ENCODE peak calls at places on chromosomes 4 and X, in four cellular contexts. H is HepG2, J is K562, F is Panc1. L is an unnamed sample.
A peak's percentile ranks its signal among the peaks of the same experiment; 100 is the strongest.

GRCh38 chr4:16024009-16024408 is 59.8 kb downstream of the PROM1 start:
- DNase-seq in H (no peak), J (no peak), F (no peak), L (no peak)

GRCh38 chrX:39642071-39642470 is 455.7 kb downstream of the BCOR start:
- DNase-seq in H (peak; percentile 11), J (peak; percentile 30), F (no peak), L (no peak)

GRCh38 chrX:87900320-87900908 is 382.8 kb downstream of the KLHL4 start:
- DNase-seq in H (no peak), J (no peak), F (no peak), L (no peak)

GRCh38 chrX:118736394-118737010 is 9.1 kb downstream of the IL13RA1 start:
- DNase-seq in H (no peak), J (no peak), F (no peak), L (no peak)

GRCh38 chr4:84585276-84585675 is 2.3 kb downstream of the CDS1 start:
- DNase-seq in H (no peak), J (no peak), F (no peak), L (no peak)

GRCh38 chrX:750263-750662 is 119.7 kb downstream of the SHOX start:
- DNase-seq in H (no peak), J (no peak), F (no peak), L (no peak)

GRCh38 chrX:33379839-33380238 is 168.5 kb upstream of the DMD start:
- DNase-seq in H (no peak), J (no peak), F (no peak), L (no peak)

GRCh38 chr4:8191136-8191747 is 7.8 kb upstream of the SH3TC1 start:
- DNase-seq in H (peak; percentile 33), J (peak; percentile 73), F (no peak), L (peak; percentile 69)

GRCh38 chr4:123418486-123418931 is 21.9 kb downstream of the SPRY1 start:
- DNase-seq in H (peak; percentile 97), J (no peak), F (no peak), L (no peak)

GRCh38 chr4:78024692-78025091 is 32.4 kb upstream of the FRAS1 start:
- DNase-seq in H (no peak), J (no peak), F (no peak), L (no peak)

GRCh38 chr4:82524570-82525152 is 37.1 kb downstream of the TMEM150C start:
- DNase-seq in H (peak; percentile 54), J (no peak), F (no peak), L (no peak)

GRCh38 chr4:20075479-20075878 is 176.2 kb upstream of the SLIT2 start:
- DNase-seq in H (no peak), J (no peak), F (no peak), L (no peak)

GRCh38 chr4:9409793-9410192 is 34.4 kb upstream of the DEFB131A start:
- DNase-seq in H (no peak), J (no peak), F (no peak), L (no peak)

GRCh38 chr4:80365928-80366327 is 30.4 kb downstream of the CFAP299 start:
- DNase-seq in H (peak; percentile 23), J (peak; percentile 53), F (no peak), L (peak; percentile 3)

GRCh38 chr4:24743931-24744330 is 51.4 kb upstream of the SOD3 start:
- DNase-seq in H (no peak), J (no peak), F (no peak), L (no peak)

GRCh38 chrX:1661048-1661921 is 46.4 kb downstream of the ASMT start:
- DNase-seq in H (peak; percentile 13), J (peak; percentile 6), F (no peak), L (peak; percentile 60)

GRCh38 chr4:111689731-111690130 is 455.5 kb upstream of the FAM241A start:
- DNase-seq in H (no peak), J (no peak), F (no peak), L (no peak)

GRCh38 chrX:131801911-131802310 is 221.2 kb upstream of the STK26 start:
- DNase-seq in H (no peak), J (no peak), F (no peak), L (no peak)

GRCh38 chr4:15874671-15875070 is 63.9 kb downstream of the FGFBP1 start:
- DNase-seq in H (no peak), J (no peak), F (no peak), L (no peak)

GRCh38 chr4:81723927-81724587 is 252.3 kb upstream of the RASGEF1B start:
- DNase-seq in H (no peak), J (no peak), F (no peak), L (no peak)

GRCh38 chr4:168019019-168019651 is 73.2 kb upstream of the ANXA10 start:
- DNase-seq in H (no peak), J (no peak), F (no peak), L (no peak)

GRCh38 chrX:11100281-11101035 is 10.7 kb upstream of the HCCS start:
- DNase-seq in H (peak; percentile 76), J (peak; percentile 37), F (no peak), L (no peak)

GRCh38 chr4:2852481-2852881 is 8.8 kb downstream of the ADD1 start:
- DNase-seq in H (no peak), J (peak; percentile 63), F (no peak), L (no peak)

GRCh38 chr4:97912151-97912550 is 231.1 kb downstream of the STPG2 start:
- DNase-seq in H (no peak), J (no peak), F (no peak), L (no peak)

GRCh38 chr4:165972747-165973146 is 99.7 kb downstream of the TLL1 start:
- DNase-seq in H (no peak), J (no peak), F (no peak), L (no peak)

GRCh38 chrX:17674611-17675010 is 62.7 kb upstream of the SCML1 start:
- DNase-seq in H (no peak), J (no peak), F (no peak), L (no peak)

GRCh38 chrX:1134156-1134555 is 78.3 kb downstream of the CRLF2 start:
- DNase-seq in H (no peak), J (no peak), F (no peak), L (no peak)

GRCh38 chr4:122044496-122044895 is 92.6 kb upstream of the TRPC3 start:
- DNase-seq in H (no peak), J (no peak), F (no peak), L (no peak)

GRCh38 chr4:37780444-37781133 is 45.9 kb upstream of the PGM2 start:
- DNase-seq in H (peak; percentile 36), J (no peak), F (no peak), L (no peak)

GRCh38 chr4:178086324-178086723 is 644.1 kb upstream of the AGA start:
- DNase-seq in H (peak; percentile 0), J (peak; percentile 12), F (no peak), L (peak; percentile 18)

GRCh38 chrX:65610040-65610439 is 57.4 kb upstream of the MSN start:
- DNase-seq in H (no peak), J (peak; percentile 35), F (no peak), L (no peak)

GRCh38 chr4:24195976-24196736 is 306.3 kb upstream of the PPARGC1A start:
- DNase-seq in H (no peak), J (no peak), F (no peak), L (no peak)

GRCh38 chrX:103664363-103664762 is 22.1 kb downstream of the MORF4L2 start:
- DNase-seq in H (no peak), J (no peak), F (no peak), L (no peak)

GRCh38 chr4:123785515-123785914 is 388.9 kb downstream of the SPRY1 start:
- DNase-seq in H (no peak), J (no peak), F (no peak), L (no peak)

GRCh38 chr4:172207258-172207657 is 394.1 kb downstream of the GALNTL6 start:
- DNase-seq in H (no peak), J (no peak), F (no peak), L (no peak)

GRCh38 chr4:156193116-156193515 is 239.4 kb upstream of the CTSO start:
- DNase-seq in H (no peak), J (no peak), F (no peak), L (no peak)

DNA sequence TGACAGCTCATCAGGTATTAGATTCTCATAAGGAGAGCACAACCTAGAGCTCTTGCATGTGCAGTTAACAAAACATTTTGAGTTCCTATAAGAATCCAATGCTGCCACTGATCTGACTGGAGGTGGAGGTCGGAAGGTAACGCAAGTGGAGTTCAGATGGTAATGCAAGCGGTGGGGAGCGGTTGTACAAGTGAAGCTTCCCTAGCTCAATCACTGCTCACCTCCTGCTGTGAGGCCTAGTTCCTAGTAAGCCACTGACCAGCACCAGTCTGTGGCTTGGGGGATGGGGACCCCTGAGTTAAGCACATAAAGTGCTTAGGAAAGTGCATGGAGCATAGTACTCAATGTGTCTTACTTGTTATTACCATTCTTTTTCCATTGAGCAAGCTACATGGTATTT is 983.2 kb upstream of the IGFBP7 start:
- DNase-seq in H (no peak), J (no peak), F (no peak), L (no peak)
- TF ChIP-seq TCF7L2 in H (no peak), J (no peak), F (no peak), L (no peak)

GRCh38 chr4:176001171-176002006 is 64.3 kb upstream of the WDR17 start:
- DNase-seq in H (no peak), J (no peak), F (no peak), L (peak; percentile 15)
- TF ChIP-seq TCF7L2 in H (no peak), J (no peak), F (no peak), L (no peak)

GRCh38 chr4:39998659-39999345 is 21.1 kb upstream of the PDS5A start:
- DNase-seq in H (no peak), J (no peak), F (no peak), L (no peak)
- TF ChIP-seq TCF7L2 in H (no peak), J (no peak), F (no peak), L (no peak)

DNA sequence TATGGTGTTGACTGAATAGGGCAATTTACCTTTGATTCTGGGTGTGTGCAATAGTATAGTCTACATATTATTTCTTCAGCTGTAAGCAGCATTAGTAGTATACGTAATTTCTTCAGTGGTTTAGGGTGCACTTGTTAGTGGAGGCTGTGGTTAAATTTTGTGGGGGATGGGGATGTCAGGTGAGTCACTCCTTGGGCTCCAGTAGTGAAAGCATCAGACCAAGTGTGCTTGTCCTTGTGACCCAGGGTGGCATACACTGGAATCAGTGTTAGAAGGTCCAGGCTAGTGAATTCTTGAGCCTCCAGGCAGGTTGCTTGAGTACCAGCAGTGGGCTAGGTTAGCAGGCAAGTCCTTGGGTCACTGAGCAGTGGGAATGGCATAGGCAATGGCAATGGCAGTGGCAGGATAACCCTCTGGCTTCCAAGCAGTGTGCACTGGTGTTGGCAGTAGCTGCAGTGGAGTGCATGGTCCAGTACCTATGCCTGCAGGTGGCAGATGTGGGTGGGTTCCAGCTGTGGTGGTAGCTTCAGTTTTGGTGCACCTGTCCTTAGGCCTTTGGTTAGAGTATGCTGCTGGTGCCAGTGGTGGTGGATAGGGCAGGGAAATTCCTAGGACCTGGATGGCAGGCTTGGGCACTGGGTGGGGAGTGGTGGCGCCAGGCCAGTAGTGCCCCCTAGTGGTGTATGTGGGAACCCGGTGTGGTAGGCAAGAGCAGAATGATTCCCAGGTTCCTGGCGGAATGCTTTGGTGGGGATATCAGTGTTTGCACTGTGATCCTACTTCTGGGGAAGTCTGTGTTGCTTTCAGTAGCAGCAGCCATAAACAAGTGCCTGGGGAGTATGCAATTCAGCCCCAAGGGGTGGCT is 531.0 kb downstream of the SMARCA1 start:
- DNase-seq in H (no peak), J (peak; percentile 0), F (no peak), L (no peak)
- TF ChIP-seq TCF7L2 in H (no peak), J (no peak), F (no peak), L (no peak)